ENCODE peak calls at places on chromosomes 13 and 19, in five cellular contexts. I is aorta, E is fibroblast of lung, R is body of pancreas, S is left ventricle myocardium inferior. J is an unnamed sample.
A peak's percentile ranks its signal among the peaks of the same experiment; 100 is the strongest.

GRCh38 chr13:106990594-106990993 is 422.7 kb upstream of the ARGLU1 start:
- DNase-seq in I (no peak), S (no peak), E (no peak), R (no peak), J (no peak)

GRCh38 chr13:32285633-32285965 is 29.6 kb downstream of the ZAR1L start:
- DNase-seq in I (no peak), S (no peak), E (no peak), R (no peak), J (no peak)

GRCh38 chr13:50025446-50025845 is 10.2 kb downstream of the KCNRG start:
- DNase-seq in E (no peak), S (no peak), I (no peak), R (no peak), J (no peak)

GRCh38 chr13:42333613-42334328 is 61.8 kb downstream of the AKAP11 start:
- DNase-seq in I (no peak), E (peak; percentile 71), R (no peak), S (no peak), J (no peak)

GRCh38 chr19:35755550-35756371 is 1.1 kb downstream of the HSPB6 start:
- DNase-seq in E (peak; percentile 86), R (peak; percentile 57), S (peak; percentile 90), I (peak; percentile 88), J (peak; percentile 79)

GRCh38 chr19:39969681-39970423 is 1.1 kb upstream of the PSMC4 start:
- DNase-seq in E (no peak), S (no peak), R (no peak), I (no peak), J (no peak)

GRCh38 chr19:11457115-11457514 is 21.7 kb downstream of the PRKCSH start:
- DNase-seq in S (no peak), R (no peak), E (no peak), I (no peak), J (no peak)

GRCh38 chr13:74990992-74991391 is 491.0 kb downstream of the TBC1D4 start:
- DNase-seq in R (no peak), I (no peak), E (no peak), S (no peak), J (no peak)

GRCh38 chr19:18568367-18568766 is 3.3 kb upstream of the UBA52 start:
- DNase-seq in I (no peak), S (no peak), E (no peak), R (no peak), J (no peak)

GRCh38 chr13:31965361-31966066 is 66.1 kb upstream of the FRY start:
- DNase-seq in R (no peak), S (no peak), I (no peak), E (peak; percentile 43), J (no peak)

GRCh38 chr19:44746946-44747738 is 1.4 kb upstream of the BCL3 start:
- DNase-seq in S (peak; percentile 94), R (peak; percentile 94), I (peak; percentile 97), E (peak; percentile 96), J (peak; percentile 97)

GRCh38 chr19:7088999-7089398 is 19.5 kb downstream of the ZNF557 start:
- DNase-seq in I (no peak), S (no peak), E (no peak), R (no peak), J (no peak)

GRCh38 chr13:32423592-32423991 is 4.3 kb downstream of the N4BP2L1 start:
- DNase-seq in I (no peak), S (no peak), R (no peak), E (no peak), J (no peak)

GRCh38 chr13:114313061-114313860 is 1.0 kb upstream of the CHAMP1 start:
- DNase-seq in S (no peak), E (no peak), I (no peak), R (no peak), J (peak; percentile 16)

GRCh38 chr13:109938255-109938936 is 152.0 kb upstream of the IRS2 start:
- DNase-seq in E (peak; percentile 77), R (peak; percentile 22), S (no peak), I (no peak), J (no peak)

GRCh38 chr19:4707956-4708650 is 15.5 kb downstream of the DPP9 start:
- DNase-seq in E (peak; percentile 63), R (peak; percentile 75), I (no peak), S (peak; percentile 77), J (peak; percentile 36)

GRCh38 chr13:36370108-36370429 is 23.9 kb upstream of the SPART start:
- DNase-seq in S (peak; percentile 69), I (no peak), E (no peak), R (no peak), J (no peak)

GRCh38 chr13:111210488-111210887 is 95.4 kb downstream of the ARHGEF7 start:
- DNase-seq in S (peak; percentile 48), E (peak; percentile 93), R (no peak), I (peak; percentile 71), J (no peak)

GRCh38 chr19:44648536-44649370 is 5.0 kb downstream of the PVR start:
- DNase-seq in I (peak; percentile 46), E (peak; percentile 82), R (peak; percentile 46), S (peak; percentile 31), J (no peak)

GRCh38 chr13:90545070-90545840 is 802.2 kb upstream of the MIR17HG start:
- DNase-seq in R (no peak), S (no peak), E (no peak), I (no peak), J (no peak)

GRCh38 chr13:108352599-108352998 is 83.1 kb downstream of the TNFSF13B start:
- DNase-seq in I (no peak), S (no peak), R (no peak), E (no peak), J (no peak)

GRCh38 chr19:10408511-10409291 is 5.4 kb upstream of the CDC37 start:
- DNase-seq in S (no peak), R (no peak), I (peak; percentile 87), E (no peak), J (peak; percentile 62)

GRCh38 chr13:35512271-35512920 is 35.9 kb upstream of the MAB21L1 start:
- DNase-seq in R (no peak), E (peak; percentile 97), S (no peak), I (no peak), J (no peak)

GRCh38 chr13:43316997-43317396 is 293.6 kb downstream of the DNAJC15 start:
- DNase-seq in I (peak; percentile 45), E (peak; percentile 68), R (no peak), S (no peak), J (no peak)

GRCh38 chr13:33089311-33089710 is 73.1 kb downstream of the KL start:
- DNase-seq in R (no peak), E (no peak), I (no peak), S (no peak), J (no peak)

GRCh38 chr13:25752957-25753540 is 298.8 kb downstream of the SHISA2 start:
- DNase-seq in I (peak; percentile 79), S (peak; percentile 44), E (peak; percentile 96), R (peak; percentile 24), J (peak; percentile 35)

GRCh38 chr13:70613295-70613694 is 505.0 kb upstream of the KLHL1 start:
- DNase-seq in R (no peak), E (peak; percentile 28), I (no peak), S (no peak), J (no peak)

GRCh38 chr19:13859361-13859880 is 17.5 kb upstream of the NANOS3 start:
- DNase-seq in R (peak; percentile 32), I (no peak), E (no peak), S (no peak), J (no peak)

GRCh38 chr13:73754727-73755292 is 379.4 kb downstream of the KLF12 start:
- DNase-seq in I (no peak), R (peak; percentile 34), S (no peak), E (peak; percentile 73), J (no peak)

GRCh38 chr13:74061939-74062595 is 72.1 kb downstream of the KLF12 start:
- DNase-seq in I (no peak), E (peak; percentile 50), R (no peak), S (no peak), J (no peak)

GRCh38 chr13:101098873-101099272 is 317.4 kb downstream of the NALCN start:
- DNase-seq in E (no peak), S (no peak), I (no peak), R (no peak), J (no peak)

GRCh38 chr19:11203194-11204075 is 6.1 kb upstream of the KANK2 start:
- DNase-seq in E (peak; percentile 97), R (peak; percentile 63), S (peak; percentile 77), I (peak; percentile 91), J (peak; percentile 67)

GRCh38 chr13:45674908-45675307 is 27.2 kb upstream of the CBY2 start:
- DNase-seq in E (peak; percentile 18), S (no peak), I (no peak), R (peak; percentile 20), J (no peak)

GRCh38 chr13:83731113-83731512 is 151.2 kb downstream of the SLITRK1 start:
- DNase-seq in I (no peak), S (no peak), E (no peak), R (no peak), J (no peak)

GRCh38 chr19:51594774-51595109 is 23.7 kb downstream of the ZNF175 start:
- DNase-seq in S (no peak), I (no peak), E (no peak), R (no peak), J (no peak)
- H3K27ac ChIP-seq in S (peak overlapping the region; percentile 55), I (no peak overlapping the region), E (peak overlapping the region; percentile 61), R (no peak overlapping the region), J (peak overlapping the region; percentile 71)

DNA sequence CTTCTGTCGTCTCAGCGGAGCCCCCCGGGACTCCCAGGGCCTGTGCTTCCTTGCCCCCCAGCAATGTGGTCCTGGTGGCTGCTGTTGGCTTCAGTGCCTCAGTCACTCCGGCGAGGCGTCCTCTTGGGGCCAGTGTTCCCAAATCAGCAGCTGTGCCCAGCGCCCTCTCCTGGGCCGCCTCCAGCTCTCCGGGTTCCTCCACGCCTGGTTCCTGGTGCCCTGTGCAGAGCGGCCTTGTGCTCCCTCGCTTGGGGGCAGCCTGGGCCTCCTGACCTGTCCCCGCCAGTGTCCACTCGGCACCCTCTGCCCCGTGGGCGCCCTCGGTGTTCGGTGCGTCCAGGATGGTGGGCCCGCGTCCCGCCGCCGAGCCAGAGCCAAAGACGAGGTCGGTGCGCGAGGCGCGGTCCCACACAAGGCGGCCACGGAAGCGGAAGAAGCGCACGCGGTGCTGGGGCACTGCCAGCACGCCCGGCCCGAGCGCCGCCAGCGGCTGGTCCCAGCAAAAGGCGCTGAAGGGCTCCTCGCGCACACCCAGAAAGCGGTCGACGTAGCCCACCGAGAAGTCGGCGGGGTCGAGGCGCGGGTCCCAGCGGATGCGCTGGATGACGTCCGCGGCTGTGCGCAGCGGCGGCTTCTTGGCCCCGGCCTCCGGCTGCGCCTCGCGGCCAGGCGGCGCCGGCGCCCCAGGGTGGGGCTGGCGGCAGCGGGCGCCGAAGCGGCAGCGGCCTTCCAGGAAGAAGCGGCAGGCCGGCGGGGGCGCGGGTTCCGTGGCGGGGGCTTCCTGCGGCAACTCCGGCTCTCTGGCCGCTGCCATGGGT is 656 bp downstream of the LENG9 start:
- DNase-seq in R (peak; percentile 82), S (peak; percentile 82), E (peak; percentile 70), I (peak; percentile 84), J (peak; percentile 80)
- H3K4me1 ChIP-seq in R (peaks cover 87% of the 10 kb centered on the region), S (peaks cover 60% of the 10 kb centered on the region), E (peaks cover 22% of the 10 kb centered on the region), I (no peaks in the 10 kb centered on the region), J (peaks cover 6% of the 10 kb centered on the region)

DNA sequence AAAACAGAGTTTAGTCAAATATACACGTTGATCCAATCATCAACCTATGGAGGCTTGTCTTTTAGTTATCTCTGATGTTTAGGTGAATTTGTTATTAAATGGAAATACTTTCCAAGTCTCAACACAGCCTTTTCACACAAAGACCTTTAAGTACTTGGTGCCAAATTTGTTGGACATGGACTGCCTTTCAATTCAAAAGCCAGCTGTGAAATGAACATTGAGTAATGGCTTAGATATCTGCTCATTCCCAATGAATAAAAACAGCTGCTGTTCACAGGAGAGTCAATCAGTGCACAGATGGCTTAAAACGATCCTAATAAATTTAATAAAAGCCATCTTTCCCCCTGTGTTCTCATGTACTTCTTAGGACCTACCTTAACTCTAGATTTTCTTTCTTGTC is 19.9 kb upstream of the DHRS12 start:
- DNase-seq in E (no peak), I (no peak), S (no peak), R (no peak), J (no peak)
- H3K27ac ChIP-seq in E (no peak overlapping the region), I (no peak overlapping the region), S (peak overlapping the region; percentile 73), R (no peak overlapping the region), J (no peak overlapping the region)

GRCh38 chr19:34314437-34315313 is 50.3 kb upstream of the GPI start:
- DNase-seq in R (no peak), I (no peak), E (no peak), S (no peak), J (no peak)
- H3K4me1 ChIP-seq in R (peaks cover 36% of the 10 kb centered on the region), I (no peaks in the 10 kb centered on the region), E (peaks cover 22% of the 10 kb centered on the region), S (peaks cover 86% of the 10 kb centered on the region), J (peaks cover 13% of the 10 kb centered on the region)

J was measured in transverse colon.